ENCODE peak calls at places on chromosomes 3 and 15, in four cellular contexts. S is ascending aorta; R is neural progenitor cell; Y is naive thymus-derived CD4-positive, alpha-beta T cell. I is an unnamed sample.

GRCh38 chr15:92619380-92620101 is 36.0 kb downstream of the FAM174B start:
- DNase-seq in S (no peak), R (no peak), Y (no peak), I (peak; percentile 77)

GRCh38 chr3:184176377-184177330 is 2.0 kb downstream of the AP2M1 start:
- DNase-seq in S (peak; percentile 88), Y (no peak), R (peak; percentile 96), I (peak; percentile 95)

GRCh38 chr3:138438896-138439295 is 4.5 kb downstream of the ESYT3 start:
- DNase-seq in R (no peak), S (no peak), Y (no peak), I (no peak)

GRCh38 chr3:122533931-122534334 is 19.2 kb upstream of the KPNA1 start:
- DNase-seq in S (no peak), R (no peak), Y (no peak), I (peak; percentile 83)

GRCh38 chr15:28887344-28888174 is 1.8 kb downstream of the APBA2 start:
- DNase-seq in R (no peak), Y (no peak), S (no peak), I (no peak)

GRCh38 chr15:69863446-69863845 is 234.3 kb downstream of the TLE3 start:
- DNase-seq in Y (no peak), R (no peak), S (no peak), I (no peak)

GRCh38 chr3:120425877-120426276 is 24.9 kb downstream of the FSTL1 start:
- DNase-seq in Y (no peak), S (peak; percentile 83), R (no peak), I (peak; percentile 94)

GRCh38 chr3:52313774-52314188 is 2.3 kb upstream of the DNAH1 start:
- DNase-seq in Y (no peak), S (peak; percentile 72), R (no peak), I (peak; percentile 60)

GRCh38 chr3:142997330-142997729 is 4.0 kb upstream of the U2SURP start:
- DNase-seq in S (no peak), R (no peak), Y (no peak), I (no peak)

GRCh38 chr15:63899193-63899592 is 65.4 kb upstream of the HERC1 start:
- DNase-seq in Y (no peak), S (no peak), R (no peak), I (no peak)

GRCh38 chr3:175564335-175564734 is 705.2 kb downstream of the NAALADL2 start:
- DNase-seq in S (no peak), Y (no peak), R (no peak), I (peak; percentile 13)

GRCh38 chr15:35304389-35304788 is 219.3 kb upstream of the NANOGP8 start:
- DNase-seq in S (no peak), Y (no peak), R (no peak), I (no peak)

GRCh38 chr3:24387000-24387399 is 107.7 kb downstream of the THRB start:
- DNase-seq in S (no peak), R (no peak), Y (no peak), I (peak; percentile 32)

GRCh38 chr3:170759511-170760173 is 110.4 kb downstream of the RPL22L1 start:
- DNase-seq in R (no peak), S (no peak), Y (no peak), I (no peak)

GRCh38 chr3:112734718-112735350 is 93.9 kb upstream of the CCDC80 start:
- DNase-seq in S (peak; percentile 75), R (peak; percentile 79), Y (peak; percentile 41), I (peak; percentile 78)

GRCh38 chr3:116413319-116413718 is 32.0 kb downstream of the LSAMP start:
- DNase-seq in S (no peak), R (no peak), Y (no peak), I (no peak)

GRCh38 chr3:5376761-5377160 is 189.3 kb downstream of the EDEM1 start:
- DNase-seq in Y (no peak), S (no peak), R (peak; percentile 49), I (no peak)

GRCh38 chr15:90059208-90059985 is 42.9 kb downstream of the IDH2 start:
- DNase-seq in S (peak; percentile 85), R (no peak), Y (peak; percentile 62), I (no peak)

GRCh38 chr3:187987919-187988318 is 166.0 kb upstream of the LPP start:
- DNase-seq in R (no peak), Y (no peak), S (no peak), I (no peak)

GRCh38 chr3:30098656-30099454 is 507.5 kb upstream of the TGFBR2 start:
- DNase-seq in Y (no peak), S (no peak), R (peak; percentile 18), I (peak; percentile 62)

GRCh38 chr15:57541805-57542504 is 49.7 kb upstream of the MYZAP start:
- DNase-seq in R (peak; percentile 70), S (peak; percentile 84), Y (no peak), I (peak; percentile 93)

GRCh38 chr3:126212629-126213375 is 32.4 kb upstream of the ALDH1L1 start:
- DNase-seq in R (peak; percentile 93), S (peak; percentile 77), Y (no peak), I (peak; percentile 47)

GRCh38 chr3:149848238-149848637 is 35.2 kb downstream of the RNF13 start:
- DNase-seq in Y (no peak), S (no peak), R (no peak), I (no peak)

DNA sequence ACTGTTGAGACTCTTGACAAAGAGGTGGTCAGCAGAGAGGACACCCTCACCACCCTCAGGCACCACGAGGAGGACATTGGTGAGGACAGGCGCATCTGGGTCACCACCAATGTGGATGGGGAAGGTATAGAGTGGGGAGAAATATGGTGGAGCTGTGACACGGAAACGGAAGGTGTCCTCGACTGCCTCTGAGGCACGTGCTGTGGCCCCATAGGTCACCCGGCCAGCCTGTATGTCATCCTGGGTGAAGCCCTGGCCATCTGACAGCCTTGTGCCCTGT is 24.4 kb downstream of the CSPG4 start:
- DNase-seq in Y (no peak), R (no peak), S (no peak), I (no peak)
- H3K36me3 ChIP-seq in Y (no peaks in the 10 kb centered on the region), R (no peaks in the 10 kb centered on the region), S (peaks cover 92% of the 10 kb centered on the region), I (peaks cover 24% of the 10 kb centered on the region)

DNA sequence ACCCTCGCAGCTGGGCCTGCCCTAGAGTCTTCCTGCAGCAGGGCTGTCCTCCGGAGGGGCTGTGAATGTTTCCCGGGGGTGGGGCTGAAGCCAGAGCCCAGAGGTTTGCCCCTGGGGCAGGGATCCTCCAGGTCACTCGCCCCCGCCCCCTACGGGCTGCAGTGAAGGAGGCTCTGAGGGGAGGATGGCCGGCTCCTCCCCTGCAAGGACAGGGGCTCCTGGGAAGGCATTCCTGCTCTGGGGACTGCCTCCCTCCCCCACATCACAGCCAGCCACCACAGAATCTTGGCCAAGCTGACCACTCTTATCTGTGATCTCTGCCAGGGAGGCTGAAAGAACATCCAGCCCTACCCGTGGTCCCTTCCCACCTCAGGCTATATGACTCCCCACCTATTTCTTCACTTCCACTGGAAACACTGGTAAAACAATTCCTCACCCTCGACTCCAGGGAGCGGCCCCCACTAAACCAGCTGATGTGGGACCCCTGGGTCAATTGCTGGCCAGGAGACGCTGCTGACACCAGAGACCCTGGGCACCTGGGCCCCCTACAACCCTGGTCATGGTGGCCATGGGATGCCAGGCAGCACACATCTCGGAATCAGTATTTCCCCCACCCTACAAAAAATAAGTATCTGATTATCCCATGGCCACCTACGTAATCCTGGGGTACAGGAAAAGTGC is 66.0 kb downstream of the HMCES start:
- DNase-seq in Y (no peak), S (no peak), R (peak; percentile 69), I (peak; percentile 21)
- H3K4me3 ChIP-seq in Y (no peak overlapping the region), S (peak overlapping the region; percentile 55), R (peak overlapping the region; percentile 43), I (no peak overlapping the region)

GRCh38 chr3:39413691-39414420 is 7.3 kb downstream of the RPSA start:
- DNase-seq in S (no peak), R (no peak), Y (no peak), I (no peak)
- H3K36me3 ChIP-seq in S (peaks cover 39% of the 10 kb centered on the region), R (peaks cover 12% of the 10 kb centered on the region), Y (peaks cover 57% of the 10 kb centered on the region), I (peaks cover 56% of the 10 kb centered on the region)

DNA sequence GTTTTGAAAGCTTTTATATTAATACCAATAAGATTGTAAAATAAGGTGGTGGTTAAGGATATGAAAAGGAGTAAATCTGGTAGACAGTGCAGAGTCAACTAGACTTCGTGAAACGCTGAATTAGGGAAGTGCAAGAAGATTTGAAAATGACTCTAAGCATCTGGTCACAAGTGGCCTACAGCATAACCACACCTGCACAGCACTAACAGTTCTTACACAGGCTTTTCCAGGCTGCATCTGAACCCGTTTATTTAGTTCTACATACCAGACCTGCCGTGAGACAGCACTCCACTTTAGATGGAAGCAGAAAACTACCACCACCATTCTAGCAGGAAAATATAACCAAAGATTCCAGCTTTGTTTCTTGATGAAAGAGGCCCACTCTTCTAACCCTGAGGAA is 1.9 kb downstream of the DMXL2 start:
- DNase-seq in S (no peak), Y (no peak), R (no peak), I (no peak)
- H3K4me3 ChIP-seq in S (peak overlapping the region; percentile 89), Y (no peak overlapping the region), R (peak overlapping the region; percentile 96), I (peak overlapping the region; percentile 91)

GRCh38 chr3:38376098-38376816 is 29.7 kb downstream of the XYLB start:
- DNase-seq in S (no peak), R (no peak), Y (no peak), I (no peak)
- H3K36me3 ChIP-seq in S (peaks cover 7% of the 10 kb centered on the region), R (no peaks in the 10 kb centered on the region), Y (no peaks in the 10 kb centered on the region), I (peaks cover 82% of the 10 kb centered on the region)

DNA sequence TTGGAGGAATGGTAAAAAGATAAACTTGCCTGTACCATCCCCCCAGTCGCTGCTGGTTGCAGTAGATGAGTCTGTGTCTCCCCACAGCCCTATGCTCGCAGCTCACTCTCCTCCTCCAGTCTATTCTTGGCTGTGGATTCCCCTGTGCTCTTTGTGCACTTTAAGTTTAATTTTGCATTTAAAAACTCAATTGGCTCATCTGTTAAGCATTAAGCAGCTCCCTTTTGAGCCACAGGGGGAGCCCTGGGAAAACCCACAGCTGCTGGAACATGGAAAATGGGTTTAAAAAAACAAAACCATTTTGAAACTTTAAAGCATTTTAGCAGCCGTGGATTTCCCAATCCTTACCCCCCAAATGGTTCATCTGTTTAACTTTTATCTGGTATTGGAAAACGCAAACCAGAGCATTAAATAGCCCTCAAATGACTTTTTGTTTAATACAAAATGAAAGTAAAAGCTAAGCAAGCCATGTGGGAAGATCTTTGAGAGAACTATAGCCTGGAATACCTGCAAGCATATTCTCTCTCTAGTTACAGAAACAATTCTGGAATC is 536.9 kb downstream of the ZIC1 start:
- DNase-seq in R (peak; percentile 23), S (no peak), Y (no peak), I (peak; percentile 95)
- H3K4me3 ChIP-seq in R (no peak overlapping the region), S (peak overlapping the region; percentile 56), Y (no peak overlapping the region), I (peak overlapping the region; percentile 67)

GRCh38 chr3:196075013-196075412 is 6.9 kb downstream of the TFRC start:
- DNase-seq in R (no peak), Y (no peak), S (no peak), I (no peak)
- H3K36me3 ChIP-seq in R (peaks cover 15% of the 10 kb centered on the region), Y (peaks cover 55% of the 10 kb centered on the region), S (peaks cover 34% of the 10 kb centered on the region), I (peaks cover 48% of the 10 kb centered on the region)

GRCh38 chr3:162134571-162134970 is 638.0 kb downstream of the OTOL1 start:
- DNase-seq in Y (no peak), S (no peak), R (no peak), I (no peak)
- H3K4me3 ChIP-seq in Y (no peak overlapping the region), S (no peak overlapping the region), R (no peak overlapping the region), I (no peak overlapping the region)

DNA sequence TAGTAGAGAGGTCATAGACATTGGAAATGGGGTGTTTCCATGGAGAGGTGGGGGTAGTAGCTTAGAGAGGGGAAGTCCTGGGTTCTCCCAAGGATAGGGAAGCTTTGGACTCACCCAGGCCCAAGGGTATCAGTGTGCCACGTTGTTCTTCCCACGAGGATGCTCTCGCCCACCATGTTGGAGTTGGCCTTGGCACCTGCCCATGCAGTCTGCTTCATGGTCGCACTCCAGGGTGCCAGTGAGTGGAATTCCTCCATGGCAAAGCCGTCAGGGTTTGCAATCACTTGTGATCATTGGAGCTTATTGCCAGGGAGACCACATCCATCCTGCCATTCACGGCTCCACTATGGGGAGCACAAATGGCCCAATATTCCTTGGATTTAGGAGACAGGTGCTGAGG is 60.6 kb downstream of the GRIP2 start:
- DNase-seq in S (no peak), R (no peak), Y (no peak), I (no peak)
- H3K36me3 ChIP-seq in S (peaks cover 12% of the 10 kb centered on the region), R (no peaks in the 10 kb centered on the region), Y (peaks cover 96% of the 10 kb centered on the region), I (peaks cover 9% of the 10 kb centered on the region)